ENCODE peak calls at places on chromosomes 16 and 17, in ten cellular contexts. One of them, this sample, is unnamed.

GRCh38 chr16:306911-307370 is 24.0 kb downstream of the PDIA2 start:
- DNase-seq in GM13977: no peak
- DNase-seq in RWPE1: no peak
- DNase-seq in heart right ventricle: no peak
- DNase-seq in lower leg skin: no peak
- DNase-seq in left ventricle myocardium inferior: no peak
- DNase-seq in AG04449: no peak
- DNase-seq in AG10803: no peak
- DNase-seq in body of pancreas: no peak
- DNase-seq in upper lobe of right lung: no peak
- DNase-seq in this sample: no peak

GRCh38 chr16:49766280-49766679 is 89.6 kb downstream of the ZNF423 start:
- DNase-seq in GM13977: no peak
- DNase-seq in RWPE1: no peak
- DNase-seq in heart right ventricle: no peak
- DNase-seq in lower leg skin: no peak
- DNase-seq in left ventricle myocardium inferior: no peak
- DNase-seq in AG04449: no peak
- DNase-seq in AG10803: no peak
- DNase-seq in body of pancreas: no peak
- DNase-seq in upper lobe of right lung: no peak
- DNase-seq in this sample: no peak

GRCh38 chr16:64964126-64964540 is 157.7 kb downstream of the CDH11 start:
- DNase-seq in GM13977: no peak
- DNase-seq in RWPE1: peak; percentile 4
- DNase-seq in heart right ventricle: no peak
- DNase-seq in lower leg skin: no peak
- DNase-seq in left ventricle myocardium inferior: no peak
- DNase-seq in AG04449: peak; percentile 49
- DNase-seq in AG10803: peak; percentile 44
- DNase-seq in body of pancreas: no peak
- DNase-seq in upper lobe of right lung: no peak
- DNase-seq in this sample: no peak

GRCh38 chr17:75238684-75239191 is 22.7 kb downstream of the GGA3 start:
- DNase-seq in GM13977: peak; percentile 88
- DNase-seq in RWPE1: peak; percentile 68
- DNase-seq in heart right ventricle: peak; percentile 46
- DNase-seq in lower leg skin: no peak
- DNase-seq in left ventricle myocardium inferior: no peak
- DNase-seq in AG04449: no peak
- DNase-seq in AG10803: peak; percentile 67
- DNase-seq in body of pancreas: peak; percentile 64
- DNase-seq in upper lobe of right lung: peak; percentile 75
- DNase-seq in this sample: peak; percentile 82

GRCh38 chr16:57432505-57432904 is 14.7 kb downstream of the CIAPIN1 start:
- DNase-seq in GM13977: no peak
- DNase-seq in RWPE1: no peak
- DNase-seq in heart right ventricle: no peak
- DNase-seq in lower leg skin: no peak
- DNase-seq in left ventricle myocardium inferior: no peak
- DNase-seq in AG04449: no peak
- DNase-seq in AG10803: no peak
- DNase-seq in body of pancreas: no peak
- DNase-seq in upper lobe of right lung: no peak
- DNase-seq in this sample: no peak

GRCh38 chr16:12100124-12100647 is 123.7 kb downstream of the SNX29 start:
- DNase-seq in GM13977: no peak
- DNase-seq in RWPE1: no peak
- DNase-seq in heart right ventricle: no peak
- DNase-seq in lower leg skin: no peak
- DNase-seq in left ventricle myocardium inferior: no peak
- DNase-seq in AG04449: no peak
- DNase-seq in AG10803: no peak
- DNase-seq in body of pancreas: no peak
- DNase-seq in upper lobe of right lung: no peak
- DNase-seq in this sample: no peak

GRCh38 chr17:78037280-78037679 is 78.8 kb downstream of the TNRC6C start:
- DNase-seq in GM13977: no peak
- DNase-seq in RWPE1: no peak
- DNase-seq in heart right ventricle: no peak
- DNase-seq in lower leg skin: no peak
- DNase-seq in left ventricle myocardium inferior: no peak
- DNase-seq in AG04449: no peak
- DNase-seq in AG10803: no peak
- DNase-seq in body of pancreas: no peak
- DNase-seq in upper lobe of right lung: no peak
- DNase-seq in this sample: no peak

GRCh38 chr16:3718019-3718391 is 681 bp upstream of the TRAP1 start:
- DNase-seq in GM13977: no peak
- DNase-seq in RWPE1: no peak
- DNase-seq in heart right ventricle: no peak
- DNase-seq in lower leg skin: no peak
- DNase-seq in left ventricle myocardium inferior: no peak
- DNase-seq in AG04449: no peak
- DNase-seq in AG10803: no peak
- DNase-seq in body of pancreas: no peak
- DNase-seq in upper lobe of right lung: no peak
- DNase-seq in this sample: no peak

GRCh38 chr17:19867654-19868395 is at the start of gene ULK2:
- DNase-seq in GM13977: peak; percentile 77
- DNase-seq in RWPE1: peak; percentile 52
- DNase-seq in heart right ventricle: peak; percentile 72
- DNase-seq in lower leg skin: peak; percentile 22
- DNase-seq in left ventricle myocardium inferior: peak; percentile 74
- DNase-seq in AG04449: no peak
- DNase-seq in AG10803: peak; percentile 86
- DNase-seq in body of pancreas: peak; percentile 62
- DNase-seq in upper lobe of right lung: peak; percentile 84
- DNase-seq in this sample: peak; percentile 67

GRCh38 chr16:70018254-70018653 is 67.1 kb downstream of the CLEC18A start:
- DNase-seq in GM13977: peak; percentile 6
- DNase-seq in RWPE1: no peak
- DNase-seq in heart right ventricle: no peak
- DNase-seq in lower leg skin: no peak
- DNase-seq in left ventricle myocardium inferior: no peak
- DNase-seq in AG04449: no peak
- DNase-seq in AG10803: peak; percentile 4
- DNase-seq in body of pancreas: no peak
- DNase-seq in upper lobe of right lung: no peak
- DNase-seq in this sample: peak; percentile 8

GRCh38 chr17:1947229-1947742 is 77.8 kb downstream of the RTN4RL1 start:
- DNase-seq in GM13977: no peak
- DNase-seq in RWPE1: no peak
- DNase-seq in heart right ventricle: peak; percentile 69
- DNase-seq in lower leg skin: no peak
- DNase-seq in left ventricle myocardium inferior: peak; percentile 73
- DNase-seq in AG04449: no peak
- DNase-seq in AG10803: no peak
- DNase-seq in body of pancreas: no peak
- DNase-seq in upper lobe of right lung: no peak
- DNase-seq in this sample: no peak

GRCh38 chr17:32349503-32349853 is 479 bp upstream of the ZNF207 start:
- DNase-seq in GM13977: no peak
- DNase-seq in RWPE1: no peak
- DNase-seq in heart right ventricle: no peak
- DNase-seq in lower leg skin: no peak
- DNase-seq in left ventricle myocardium inferior: no peak
- DNase-seq in AG04449: no peak
- DNase-seq in AG10803: peak; percentile 17
- DNase-seq in body of pancreas: no peak
- DNase-seq in upper lobe of right lung: no peak
- DNase-seq in this sample: no peak

GRCh38 chr16:86026916-86027315 is 128.0 kb downstream of the IRF8 start:
- DNase-seq in GM13977: no peak
- DNase-seq in RWPE1: no peak
- DNase-seq in heart right ventricle: no peak
- DNase-seq in lower leg skin: no peak
- DNase-seq in left ventricle myocardium inferior: no peak
- DNase-seq in AG04449: no peak
- DNase-seq in AG10803: no peak
- DNase-seq in body of pancreas: no peak
- DNase-seq in upper lobe of right lung: peak; percentile 13
- DNase-seq in this sample: no peak

GRCh38 chr16:66254751-66255150 is 111.7 kb upstream of the CDH5 start:
- DNase-seq in GM13977: no peak
- DNase-seq in RWPE1: no peak
- DNase-seq in heart right ventricle: no peak
- DNase-seq in lower leg skin: no peak
- DNase-seq in left ventricle myocardium inferior: no peak
- DNase-seq in AG04449: no peak
- DNase-seq in AG10803: peak; percentile 68
- DNase-seq in body of pancreas: no peak
- DNase-seq in upper lobe of right lung: no peak
- DNase-seq in this sample: no peak

GRCh38 chr16:27977966-27978365 is 85.5 kb downstream of the GSG1L start:
- DNase-seq in GM13977: no peak
- DNase-seq in RWPE1: no peak
- DNase-seq in heart right ventricle: no peak
- DNase-seq in lower leg skin: no peak
- DNase-seq in left ventricle myocardium inferior: peak; percentile 34
- DNase-seq in AG04449: no peak
- DNase-seq in AG10803: peak; percentile 44
- DNase-seq in body of pancreas: no peak
- DNase-seq in upper lobe of right lung: peak; percentile 67
- DNase-seq in this sample: no peak

GRCh38 chr16:13968835-13969234 is 48.9 kb downstream of the ERCC4 start:
- DNase-seq in GM13977: no peak
- DNase-seq in RWPE1: no peak
- DNase-seq in heart right ventricle: no peak
- DNase-seq in lower leg skin: no peak
- DNase-seq in left ventricle myocardium inferior: no peak
- DNase-seq in AG04449: no peak
- DNase-seq in AG10803: no peak
- DNase-seq in body of pancreas: no peak
- DNase-seq in upper lobe of right lung: no peak
- DNase-seq in this sample: no peak
- TF ChIP-seq CTCF in GM13977: no peak
- TF ChIP-seq CTCF in RWPE1: no peak
- TF ChIP-seq CTCF in heart right ventricle: no peak
- TF ChIP-seq CTCF in lower leg skin: no peak
- TF ChIP-seq CTCF in left ventricle myocardium inferior: no peak
- TF ChIP-seq CTCF in AG04449: no peak
- TF ChIP-seq CTCF in AG10803: no peak
- TF ChIP-seq CTCF in body of pancreas: no peak
- TF ChIP-seq CTCF in upper lobe of right lung: no peak
- TF ChIP-seq CTCF in this sample: no peak

GRCh38 chr17:47300718-47301117 is 23.0 kb upstream of the EFCAB13 start:
- DNase-seq in GM13977: no peak
- DNase-seq in RWPE1: no peak
- DNase-seq in heart right ventricle: no peak
- DNase-seq in lower leg skin: no peak
- DNase-seq in left ventricle myocardium inferior: no peak
- DNase-seq in AG04449: no peak
- DNase-seq in AG10803: no peak
- DNase-seq in body of pancreas: no peak
- DNase-seq in upper lobe of right lung: no peak
- DNase-seq in this sample: no peak
- TF ChIP-seq CTCF in GM13977: no peak
- TF ChIP-seq CTCF in RWPE1: no peak
- TF ChIP-seq CTCF in heart right ventricle: no peak
- TF ChIP-seq CTCF in lower leg skin: no peak
- TF ChIP-seq CTCF in left ventricle myocardium inferior: no peak
- TF ChIP-seq CTCF in AG04449: no peak
- TF ChIP-seq CTCF in AG10803: no peak
- TF ChIP-seq CTCF in body of pancreas: no peak
- TF ChIP-seq CTCF in upper lobe of right lung: no peak
- TF ChIP-seq CTCF in this sample: no peak

DNA sequence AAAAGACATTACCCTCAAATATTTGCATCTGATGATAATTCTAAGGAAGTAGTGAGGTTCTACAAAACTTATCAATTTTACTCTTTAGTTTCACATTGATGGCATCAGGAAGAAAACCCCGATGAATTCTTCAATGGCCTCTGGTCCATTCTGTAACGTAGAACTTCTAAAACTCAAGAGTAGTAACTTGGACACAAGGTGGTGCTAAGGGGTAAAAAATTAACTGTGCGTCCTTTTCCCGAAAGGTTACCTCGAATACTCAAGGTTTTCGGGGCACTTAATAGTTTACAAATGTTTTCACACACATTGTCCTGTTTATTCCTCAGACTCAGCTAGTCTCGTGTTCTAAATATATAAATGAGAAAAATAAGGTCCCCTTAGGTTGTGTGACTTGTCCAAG is 517.3 kb upstream of the ZFHX3 start:
- DNase-seq in GM13977: no peak
- DNase-seq in RWPE1: no peak
- DNase-seq in heart right ventricle: no peak
- DNase-seq in lower leg skin: no peak
- DNase-seq in left ventricle myocardium inferior: no peak
- DNase-seq in AG04449: no peak
- DNase-seq in AG10803: no peak
- DNase-seq in body of pancreas: no peak
- DNase-seq in upper lobe of right lung: no peak
- DNase-seq in this sample: no peak
- TF ChIP-seq CTCF in GM13977: no peak
- TF ChIP-seq CTCF in RWPE1: no peak
- TF ChIP-seq CTCF in heart right ventricle: peak; percentile 54
- TF ChIP-seq CTCF in lower leg skin: no peak
- TF ChIP-seq CTCF in left ventricle myocardium inferior: peak; percentile 36
- TF ChIP-seq CTCF in AG04449: no peak
- TF ChIP-seq CTCF in AG10803: no peak
- TF ChIP-seq CTCF in body of pancreas: peak; percentile 54
- TF ChIP-seq CTCF in upper lobe of right lung: no peak
- TF ChIP-seq CTCF in this sample: peak; percentile 18

DNA sequence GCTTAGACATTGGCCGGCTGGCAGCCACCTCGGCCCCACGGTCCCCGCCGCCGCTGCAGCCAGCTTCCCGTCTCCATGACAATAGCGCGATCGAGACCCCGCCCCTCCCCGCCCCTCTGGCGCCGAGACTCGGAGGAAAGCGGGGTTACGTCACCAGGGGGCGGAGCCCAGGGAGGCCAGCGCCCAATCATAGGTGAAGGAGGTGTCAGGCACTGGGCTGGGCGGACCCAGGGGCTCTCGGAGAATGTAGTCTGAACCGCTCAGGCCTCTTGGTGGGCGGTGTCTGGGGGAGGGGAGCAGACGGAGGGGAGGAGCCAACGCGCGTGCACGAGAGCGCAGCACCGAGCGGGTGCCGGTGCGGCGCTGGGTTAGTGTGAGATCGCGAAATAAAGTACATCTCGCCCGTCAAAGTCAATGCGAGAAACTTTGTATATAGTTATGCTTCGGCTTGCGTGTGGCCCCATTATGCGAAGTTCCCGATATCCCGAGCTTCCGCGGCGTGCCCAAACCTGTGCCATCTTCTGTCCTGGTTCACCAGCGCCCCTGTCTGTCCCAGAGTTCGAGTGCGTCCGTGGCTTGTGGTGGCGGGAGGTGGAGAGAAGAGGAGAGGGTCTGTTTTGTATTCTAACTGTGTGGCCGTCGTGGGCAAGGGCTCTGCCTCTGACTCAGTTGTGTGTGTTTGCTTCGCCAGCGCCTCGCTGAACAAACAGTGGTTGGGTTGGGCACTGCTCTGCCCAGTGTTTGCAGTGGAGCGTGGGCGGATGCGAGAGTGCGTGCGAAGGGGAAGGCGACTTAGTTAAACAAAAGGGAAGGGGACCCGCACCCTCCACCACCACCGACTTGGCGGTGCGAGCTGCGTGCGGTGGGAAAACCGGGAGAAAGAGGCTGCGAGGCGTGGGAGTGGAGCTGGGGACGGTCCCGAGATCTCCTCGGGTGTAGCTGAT is 1.3 kb upstream of the IRX5 start:
- DNase-seq in GM13977: peak; percentile 88
- DNase-seq in RWPE1: peak; percentile 96
- DNase-seq in heart right ventricle: peak; percentile 100
- DNase-seq in lower leg skin: peak; percentile 99
- DNase-seq in left ventricle myocardium inferior: peak; percentile 100
- DNase-seq in AG04449: peak; percentile 92
- DNase-seq in AG10803: peak; percentile 99
- DNase-seq in body of pancreas: peak; percentile 100
- DNase-seq in upper lobe of right lung: peak; percentile 100
- DNase-seq in this sample: peak; percentile 85
- TF ChIP-seq CTCF in GM13977: no peak
- TF ChIP-seq CTCF in RWPE1: peak; percentile 16
- TF ChIP-seq CTCF in heart right ventricle: peak; percentile 41
- TF ChIP-seq CTCF in lower leg skin: no peak
- TF ChIP-seq CTCF in left ventricle myocardium inferior: peak; percentile 40
- TF ChIP-seq CTCF in AG04449: peak; percentile 31
- TF ChIP-seq CTCF in AG10803: peak; percentile 27
- TF ChIP-seq CTCF in body of pancreas: no peak
- TF ChIP-seq CTCF in upper lobe of right lung: no peak
- TF ChIP-seq CTCF in this sample: no peak

This sample was measured in GM10248.